ENCODE peak calls at places on chromosomes 5 and 9, in eight cellular contexts. T is H9; B is naive thymus-derived CD8-positive, alpha-beta T cell; D is EH; E is tibial nerve; J is NCI-H1092; Y is suprapubic skin; H is effector memory CD8-positive, alpha-beta T cell. G is an unnamed sample.
A peak's percentile ranks its signal among the peaks of the same experiment; 100 is the strongest.

GRCh38 chr9:127448112-127448805 is 2.9 kb downstream of the RPL12 start:
- DNase-seq in H (no peak), B (no peak), J (no peak), Y (no peak), T (no peak), E (no peak), D (peak; percentile 9), G (no peak)

GRCh38 chr5:123785160-123786001 is 273.4 kb downstream of the CSNK1G3 start:
- DNase-seq in D (peak; percentile 70), J (peak; percentile 76), E (no peak), H (no peak), T (no peak), B (no peak), Y (no peak), G (no peak)

GRCh38 chr5:110376281-110376916 is 350.1 kb downstream of the TMEM232 start:
- DNase-seq in H (no peak), E (no peak), T (no peak), J (no peak), D (peak; percentile 77), B (no peak), Y (no peak), G (no peak)

GRCh38 chr5:179154991-179155955 is 95.1 kb downstream of the ZNF354C start:
- DNase-seq in E (no peak), D (no peak), Y (peak; percentile 63), J (no peak), H (no peak), B (no peak), T (peak; percentile 24), G (no peak)

GRCh38 chr5:138829341-138829740 is 45.8 kb downstream of the LRRTM2 start:
- DNase-seq in B (no peak), J (no peak), E (no peak), T (no peak), H (no peak), D (peak; percentile 18), Y (no peak), G (no peak)

GRCh38 chr5:64176301-64176700 is 10.7 kb downstream of the RNF180 start:
- DNase-seq in E (no peak), B (no peak), J (no peak), D (no peak), T (no peak), H (no peak), Y (no peak), G (no peak)

GRCh38 chr5:2755811-2756210 is 4.3 kb upstream of the IRX2 start:
- DNase-seq in T (no peak), B (no peak), Y (no peak), E (no peak), H (no peak), D (no peak), J (no peak), G (no peak)

GRCh38 chr5:161342886-161343285 is 203.6 kb downstream of the GABRB2 start:
- DNase-seq in T (no peak), B (no peak), H (no peak), D (no peak), E (no peak), J (no peak), Y (no peak), G (no peak)

GRCh38 chr9:106864533-106865143 is 1.7 kb downstream of the ZNF462 start:
- DNase-seq in D (peak; percentile 52), T (no peak), H (no peak), J (no peak), B (no peak), Y (no peak), E (peak; percentile 19), G (peak; percentile 28)

GRCh38 chr9:74742792-74743389 is 144.8 kb downstream of the TRPM6 start:
- DNase-seq in T (peak; percentile 31), E (peak; percentile 19), J (peak; percentile 19), D (peak; percentile 29), B (no peak), H (no peak), Y (no peak), G (peak; percentile 22)

GRCh38 chr5:10828241-10828640 is 67.2 kb upstream of the DAP start:
- DNase-seq in T (no peak), J (no peak), D (peak; percentile 80), H (no peak), E (no peak), B (no peak), Y (no peak), G (no peak)

GRCh38 chr5:132674671-132675506 is 1.1 kb downstream of the IL4 start:
- DNase-seq in B (no peak), T (no peak), J (no peak), E (no peak), D (peak; percentile 97), H (no peak), Y (no peak), G (no peak)

GRCh38 chr5:14743601-14744295 is 79.2 kb downstream of the OTULIN start:
- DNase-seq in B (no peak), T (no peak), H (no peak), J (no peak), Y (no peak), D (peak; percentile 83), E (no peak), G (no peak)

GRCh38 chr5:121031487-121031886 is 567.4 kb downstream of the PRR16 start:
- DNase-seq in D (no peak), Y (no peak), J (no peak), B (no peak), T (no peak), H (no peak), E (peak; percentile 5), G (no peak)

GRCh38 chr5:149141957-149142851 is 911 bp downstream of the ABLIM3 start:
- DNase-seq in J (no peak), E (peak; percentile 40), H (no peak), B (no peak), T (peak; percentile 42), D (peak; percentile 55), Y (no peak), G (no peak)

GRCh38 chr5:24188196-24188595 is 456.6 kb downstream of the CDH10 start:
- DNase-seq in T (no peak), E (no peak), H (no peak), D (no peak), Y (no peak), J (no peak), B (no peak), G (no peak)

GRCh38 chr5:41707853-41708603 is 162.2 kb downstream of the OXCT1 start:
- DNase-seq in E (no peak), J (no peak), T (peak; percentile 55), D (peak; percentile 62), Y (no peak), H (no peak), B (no peak), G (no peak)

GRCh38 chr5:56278267-56278826 is 45.2 kb upstream of the ANKRD55 start:
- DNase-seq in J (no peak), B (no peak), D (peak; percentile 100), E (no peak), T (no peak), H (no peak), Y (no peak), G (no peak)

GRCh38 chr5:180172447-180173197 is 36.4 kb downstream of the RASGEF1C start:
- DNase-seq in B (no peak), J (peak; percentile 43), Y (no peak), H (no peak), T (no peak), D (no peak), E (peak; percentile 38), G (no peak)

GRCh38 chr9:123065191-123065590 is 31.7 kb downstream of the GPR21 start:
- DNase-seq in B (no peak), H (no peak), Y (no peak), T (no peak), J (no peak), E (no peak), D (peak; percentile 77), G (no peak)

GRCh38 chr5:14467886-14468285 is 113.7 kb upstream of the OTULINL start:
- DNase-seq in D (no peak), H (no peak), Y (no peak), B (no peak), J (no peak), E (no peak), T (no peak), G (no peak)

GRCh38 chr5:159849437-159850191 is 66.7 kb upstream of the ADRA1B start:
- DNase-seq in Y (no peak), T (no peak), B (no peak), H (no peak), E (no peak), D (peak; percentile 92), J (no peak), G (no peak)

G was measured in small intestine.